ENCODE peak calls at places on chromosomes 16 and 17, in ten cellular contexts. J, C, F, G, P, Q, M, H, L and O are unnamed samples.

GRCh38 chr16:65547799-65548446 is 426.1 kb upstream of the CDH11 start:
- DNase-seq in J (no peak), M (no peak), Q (no peak), G (no peak), F (no peak), L (no peak), H (no peak), C (no peak), P (no peak), O (no peak)

GRCh38 chr16:8257561-8257960 is 332.8 kb downstream of the TMEM114 start:
- DNase-seq in F (no peak), Q (no peak), L (no peak), C (no peak), P (no peak), H (no peak), G (no peak), J (no peak), M (no peak), O (no peak)

GRCh38 chr17:63369233-63369632 is 76.9 kb downstream of the CYB561 start:
- DNase-seq in P (no peak), F (no peak), G (no peak), H (no peak), M (no peak), Q (no peak), J (no peak), L (no peak), C (no peak), O (no peak)

GRCh38 chr17:31096106-31096436 is 1.3 kb downstream of the NF1 start:
- DNase-seq in P (no peak), L (no peak), F (no peak), Q (no peak), J (no peak), M (no peak), H (no peak), G (no peak), C (no peak), O (no peak)

GRCh38 chr16:12168054-12169018 is 191.8 kb downstream of the SNX29 start:
- DNase-seq in F (no peak), H (no peak), L (no peak), J (no peak), P (no peak), G (no peak), Q (no peak), C (no peak), M (no peak), O (no peak)

GRCh38 chr17:6430769-6431168 is 4.2 kb downstream of the AIPL1 start:
- DNase-seq in F (no peak), G (no peak), Q (no peak), J (no peak), P (no peak), C (no peak), H (no peak), M (no peak), L (no peak), O (no peak)

GRCh38 chr17:68107373-68107772 is 71.8 kb downstream of the KPNA2 start:
- DNase-seq in M (no peak), G (no peak), H (no peak), Q (no peak), L (no peak), J (no peak), P (no peak), F (no peak), C (no peak), O (no peak)

GRCh38 chr16:58026705-58027340 is 1.3 kb downstream of the MMP15 start:
- DNase-seq in L (no peak), G (peak), P (no peak), F (no peak), H (peak), J (no peak), Q (no peak), C (peak), M (no peak), O (no peak)

GRCh38 chr17:72517413-72518237 is 396.8 kb downstream of the SOX9 start:
- DNase-seq in L (no peak), G (no peak), H (no peak), P (no peak), Q (no peak), C (peak), F (no peak), J (no peak), M (no peak), O (no peak)

GRCh38 chr16:53945996-53946395 is 242.0 kb downstream of the FTO start:
- DNase-seq in J (no peak), Q (no peak), L (no peak), H (no peak), G (no peak), M (no peak), C (no peak), F (no peak), P (no peak), O (no peak)

GRCh38 chr16:79712273-79712672 is 111.7 kb upstream of the MAF start:
- DNase-seq in F (no peak), Q (no peak), G (no peak), M (no peak), P (no peak), L (no peak), J (no peak), H (no peak), C (no peak), O (no peak)

GRCh38 chr17:8552582-8553320 is 77.8 kb downstream of the MYH10 start:
- DNase-seq in C (no peak), H (no peak), M (no peak), F (no peak), G (no peak), P (no peak), Q (no peak), J (no peak), L (no peak), O (no peak)

DNA sequence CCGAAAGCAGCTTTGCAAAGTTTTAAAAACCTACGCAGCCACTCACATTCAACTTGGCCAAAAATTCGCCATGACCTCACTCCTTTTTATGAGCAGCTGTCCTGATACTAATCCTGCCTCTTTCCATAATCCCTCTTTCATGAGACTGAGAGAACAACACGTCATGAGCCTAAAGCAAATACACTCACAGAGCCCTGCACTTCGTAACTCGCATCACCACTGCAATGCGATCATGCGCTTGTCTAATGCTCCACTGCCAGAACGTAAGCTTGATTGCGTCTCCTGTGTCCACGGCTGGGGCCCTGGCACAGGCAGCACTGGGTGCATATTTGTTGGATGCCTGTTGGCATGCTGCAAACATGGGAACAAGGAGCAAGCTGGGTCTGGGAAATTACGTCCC is 36.2 kb downstream of the CDRT4 start:
- DNase-seq in G (no peak), L (no peak), M (no peak), P (no peak), Q (no peak), F (no peak), C (no peak), H (no peak), J (no peak), O (no peak)
- H3K27ac ChIP-seq in G (no peak), L (no peak), M (peak), P (peak), Q (no peak), F (no peak), C (no peak), H (no peak), J (no peak), O (peak)

DNA sequence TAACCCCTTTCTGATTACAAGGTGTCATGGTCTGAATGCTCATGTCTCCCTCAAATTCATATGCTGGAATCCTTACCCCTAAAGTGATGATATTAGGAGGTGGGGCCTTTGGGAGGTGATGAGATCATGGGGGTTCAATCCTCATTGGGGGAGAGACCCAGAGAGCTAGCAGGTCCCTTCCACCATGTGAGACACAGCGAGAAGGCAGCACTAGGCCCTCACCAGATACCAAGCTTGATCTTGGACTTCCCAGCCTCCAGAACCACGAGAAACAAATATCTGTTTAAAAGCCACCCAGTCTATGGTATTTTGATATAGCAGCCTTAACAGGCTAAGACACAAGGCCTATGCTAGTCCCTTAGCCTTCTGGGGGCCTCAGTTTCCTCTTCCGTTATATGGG is 45.9 kb downstream of the MYH11 start:
- DNase-seq in G (no peak), H (no peak), P (no peak), Q (no peak), J (no peak), M (no peak), C (no peak), F (no peak), L (no peak), O (no peak)
- H3K27ac ChIP-seq in G (no peak), H (peak), P (no peak), Q (peak), J (no peak), M (peak), C (no peak), F (peak), L (no peak), O (no peak)

GRCh38 chr17:16437083-16437482 is 21.7 kb downstream of the TRPV2 start:
- DNase-seq in F (no peak), Q (no peak), H (no peak), G (no peak), M (no peak), C (no peak), L (no peak), P (no peak), J (no peak), O (no peak)

GRCh38 chr17:16438557-16439302 is 23.4 kb downstream of the TRPV2 start:
- DNase-seq in G (peak), H (peak), P (peak), F (peak), M (peak), L (peak), C (peak), Q (peak), J (peak), O (peak)

GRCh38 chr17:16439867-16440351 is 24.5 kb downstream of the TRPV2 start:
- DNase-seq in G (no peak), H (no peak), C (no peak), L (no peak), Q (no peak), J (no peak), P (no peak), F (no peak), M (no peak), O (no peak)

GRCh38 chr17:16439303-16439791 is 24.0 kb downstream of the TRPV2 start:
- DNase-seq in L (no peak), G (no peak), H (no peak), P (no peak), C (no peak), Q (no peak), F (no peak), M (peak), J (no peak), O (no peak)

GRCh38 chr17:16438173-16438556 is 22.8 kb downstream of the TRPV2 start:
- DNase-seq in Q (no peak), J (no peak), M (no peak), F (no peak), H (no peak), G (no peak), P (no peak), L (no peak), C (no peak), O (no peak)
- H3K27ac ChIP-seq in Q (peak), J (peak), M (peak), F (peak), H (peak), G (peak), P (peak), L (peak), C (peak), O (peak)

GRCh38 chr17:4842376-4842775 is 9.2 kb downstream of the MINK1 start:
- DNase-seq in P (no peak), C (no peak), L (no peak), G (no peak), H (no peak), M (no peak), Q (no peak), F (no peak), J (no peak), O (no peak)

GRCh38 chr17:4840893-4841242 is 7.7 kb downstream of the MINK1 start:
- DNase-seq in J (no peak), Q (no peak), L (no peak), G (no peak), H (no peak), M (no peak), C (no peak), F (no peak), P (no peak), O (no peak)

GRCh38 chr17:4839965-4840892 is 7.1 kb downstream of the MINK1 start:
- DNase-seq in L (no peak), P (no peak), H (no peak), J (no peak), G (no peak), Q (no peak), C (no peak), F (no peak), M (no peak), O (no peak)

GRCh38 chr17:4845128-4845527 is 12.0 kb downstream of the MINK1 start:
- DNase-seq in F (no peak), P (no peak), J (no peak), M (no peak), Q (peak), C (no peak), G (no peak), L (no peak), H (no peak), O (no peak)

GRCh38 chr17:4843451-4843850 is 10.3 kb downstream of the MINK1 start:
- DNase-seq in G (no peak), Q (no peak), J (no peak), P (no peak), F (no peak), C (no peak), M (no peak), H (no peak), L (no peak), O (no peak)
- H3K27ac ChIP-seq in G (peak), Q (no peak), J (no peak), P (no peak), F (no peak), C (no peak), M (no peak), H (no peak), L (no peak), O (no peak)

GRCh38 chr17:3913531-3914318 is 2.5 kb downstream of the P2RX1 start:
- DNase-seq in Q (peak), C (peak), H (peak), J (peak), L (peak), G (peak), P (peak), M (peak), F (peak), O (peak)
- H3K27ac ChIP-seq in Q (no peak), C (no peak), H (no peak), J (peak), L (no peak), G (peak), P (no peak), M (peak), F (peak), O (peak)